ENCODE peak calls at places on chromosomes 11 and 22, in ten cellular contexts. Y is pancreas, Z is mammary epithelial cell, I is cardiac fibroblast, O is sigmoid colon, A is prostate gland, U is neuronal stem cell, P is brain microvascular endothelial cell, T is upper lobe of right lung, L is GM12865. R is an unnamed sample.

GRCh38 chr22:25540128-25540790 is 24.2 kb upstream of the GRK3 start:
- DNase-seq in Y (no peak), Z (no peak), I (no peak), O (no peak), A (no peak), U (no peak), P (no peak), T (no peak), L (no peak), R (no peak)

GRCh38 chr11:125451400-125452124 is 44.5 kb downstream of the FEZ1 start:
- DNase-seq in Y (peak), Z (peak), I (no peak), O (peak), A (no peak), U (peak), P (peak), T (peak), L (peak), R (no peak)

GRCh38 chr11:211741-212140 is 4.2 kb downstream of the RIC8A start:
- DNase-seq in Y (no peak), Z (no peak), I (no peak), O (peak), A (no peak), U (no peak), P (no peak), T (peak), L (no peak), R (no peak)

GRCh38 chr11:10564692-10565318 is 3.7 kb downstream of the LYVE1 start:
- DNase-seq in Y (no peak), Z (no peak), I (peak), O (no peak), A (no peak), U (no peak), P (no peak), T (no peak), L (peak), R (no peak)

GRCh38 chr11:10572533-10572932 is 4.1 kb upstream of the LYVE1 start:
- DNase-seq in Y (no peak), Z (no peak), I (no peak), O (no peak), A (no peak), U (no peak), P (no peak), T (no peak), L (no peak), R (no peak)

GRCh38 chr11:28114731-28115130 is 6.5 kb downstream of the METTL15 start:
- DNase-seq in Y (no peak), Z (no peak), I (no peak), O (no peak), A (no peak), U (no peak), P (no peak), T (no peak), L (no peak), R (no peak)

GRCh38 chr11:129249351-129249750 is 57.2 kb upstream of the ARHGAP32 start:
- DNase-seq in Y (no peak), Z (peak), I (peak), O (no peak), A (no peak), U (no peak), P (peak), T (no peak), L (no peak), R (no peak)

GRCh38 chr11:67301951-67302516 is 1.3 kb upstream of the SSH3 start:
- DNase-seq in Y (peak), Z (no peak), I (peak), O (peak), A (peak), U (no peak), P (peak), T (peak), L (no peak), R (no peak)

GRCh38 chr22:20646906-20647305 is 127.0 kb upstream of the SERPIND1 start:
- DNase-seq in Y (no peak), Z (no peak), I (no peak), O (no peak), A (no peak), U (no peak), P (no peak), T (no peak), L (no peak), R (no peak)

GRCh38 chr22:30249049-30250038 is 2.8 kb upstream of the LIF start:
- DNase-seq in Y (no peak), Z (peak), I (peak), O (peak), A (no peak), U (no peak), P (no peak), T (no peak), L (no peak), R (no peak)

GRCh38 chr11:123188508-123189165 is 6.4 kb downstream of the CLMP start:
- DNase-seq in Y (no peak), Z (peak), I (peak), O (no peak), A (no peak), U (no peak), P (peak), T (no peak), L (no peak), R (no peak)

GRCh38 chr11:58927393-58928081 is 11.8 kb upstream of the GLYATL1 start:
- DNase-seq in Y (peak), Z (no peak), I (no peak), O (no peak), A (peak), U (peak), P (no peak), T (no peak), L (no peak), R (peak)

GRCh38 chr22:38176170-38176741 is 5.4 kb downstream of the PLA2G6 start:
- DNase-seq in Y (no peak), Z (peak), I (peak), O (peak), A (peak), U (no peak), P (peak), T (peak), L (peak), R (no peak)

GRCh38 chr22:38973289-38974169 is 8.6 kb upstream of the APOBEC3B start:
- DNase-seq in Y (peak), Z (no peak), I (peak), O (no peak), A (peak), U (peak), P (no peak), T (no peak), L (peak), R (peak)

GRCh38 chr11:72635931-72636330 is 38.3 kb downstream of the PDE2A start:
- DNase-seq in Y (no peak), Z (no peak), I (no peak), O (no peak), A (no peak), U (no peak), P (no peak), T (no peak), L (no peak), R (no peak)

GRCh38 chr22:39658367-39658766 is 87.8 kb downstream of the CACNA1I start:
- DNase-seq in Y (no peak), Z (no peak), I (no peak), O (no peak), A (no peak), U (no peak), P (no peak), T (no peak), L (no peak), R (no peak)

GRCh38 chr22:19174106-19175025 is 4.2 kb downstream of the SLC25A1 start:
- DNase-seq in Y (no peak), Z (peak), I (peak), O (peak), A (no peak), U (no peak), P (peak), T (no peak), L (peak), R (no peak)

GRCh38 chr11:123434262-123434661 is 4.2 kb downstream of the GRAMD1B start:
- DNase-seq in Y (no peak), Z (no peak), I (peak), O (no peak), A (no peak), U (no peak), P (no peak), T (no peak), L (peak), R (no peak)

GRCh38 chr11:66126064-66126463 is 56.0 kb downstream of the PACS1 start:
- DNase-seq in Y (no peak), Z (peak), I (no peak), O (no peak), A (no peak), U (no peak), P (no peak), T (no peak), L (peak), R (no peak)

GRCh38 chr22:39745789-39746188 is 147.8 kb downstream of the ENTHD1 start:
- DNase-seq in Y (no peak), Z (no peak), I (no peak), O (no peak), A (no peak), U (no peak), P (no peak), T (no peak), L (peak), R (no peak)

GRCh38 chr11:47078751-47079524 is 97.7 kb downstream of the ARFGAP2 start:
- DNase-seq in Y (no peak), Z (no peak), I (peak), O (no peak), A (no peak), U (no peak), P (no peak), T (no peak), L (no peak), R (no peak)

GRCh38 chr22:50621948-50622722 is 5.8 kb downstream of the ARSA start:
- DNase-seq in Y (no peak), Z (peak), I (no peak), O (no peak), A (peak), U (no peak), P (no peak), T (peak), L (peak), R (peak)

DNA sequence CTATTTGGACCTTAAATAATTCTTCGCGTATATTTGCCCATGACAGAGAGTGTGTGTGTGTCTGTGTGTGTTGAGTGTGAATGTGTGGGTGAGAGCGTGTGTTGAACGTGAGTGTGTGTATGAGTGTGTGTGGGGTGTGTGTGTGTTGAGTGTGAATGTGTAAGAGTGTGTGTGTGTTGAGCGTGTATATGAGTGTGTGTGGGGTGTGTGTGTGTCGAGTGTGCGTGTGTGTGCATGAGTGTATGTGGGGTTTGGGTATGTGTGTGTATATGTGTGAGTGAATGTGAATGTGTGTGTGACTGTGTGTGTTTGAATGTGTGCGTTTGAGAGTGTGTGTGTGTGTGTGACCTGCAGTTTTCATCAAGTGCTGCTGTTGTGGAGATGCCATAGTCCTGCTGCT is 26.8 kb downstream of the GAL start:
- DNase-seq in Y (no peak), Z (no peak), I (no peak), O (no peak), A (no peak), U (no peak), P (no peak), T (no peak), L (no peak), R (no peak)
- H3K4me3 ChIP-seq in Y (no peak), Z (no peak), I (no peak), O (no peak), A (no peak), U (no peak), P (no peak), T (no peak), L (no peak), R (no peak)

GRCh38 chr11:70137383-70137782 is 59.3 kb downstream of the ANO1 start:
- DNase-seq in Y (no peak), Z (no peak), I (no peak), O (no peak), A (no peak), U (no peak), P (no peak), T (no peak), L (no peak), R (no peak)
- H3K4me3 ChIP-seq in Y (no peak), Z (no peak), I (no peak), O (no peak), A (no peak), U (no peak), P (no peak), T (no peak), L (no peak), R (no peak)

GRCh38 chr11:43577566-43578264 is 102.8 kb upstream of the HSD17B12 start:
- DNase-seq in Y (no peak), Z (no peak), I (no peak), O (no peak), A (no peak), U (no peak), P (no peak), T (no peak), L (no peak), R (no peak)

GRCh38 chr11:43576834-43577521 is 103.6 kb upstream of the HSD17B12 start:
- DNase-seq in Y (no peak), Z (no peak), I (peak), O (no peak), A (no peak), U (peak), P (peak), T (no peak), L (peak), R (peak)

GRCh38 chr11:43574949-43575915 is 105.3 kb upstream of the HSD17B12 start:
- DNase-seq in Y (no peak), Z (no peak), I (peak), O (peak), A (no peak), U (no peak), P (peak), T (no peak), L (no peak), R (no peak)

GRCh38 chr11:43573873-43574272 is 106.7 kb upstream of the HSD17B12 start:
- DNase-seq in Y (no peak), Z (no peak), I (no peak), O (no peak), A (no peak), U (no peak), P (no peak), T (no peak), L (no peak), R (no peak)

GRCh38 chr11:43575931-43576833 is 104.4 kb upstream of the HSD17B12 start:
- DNase-seq in Y (no peak), Z (no peak), I (peak), O (no peak), A (no peak), U (no peak), P (no peak), T (no peak), L (no peak), R (no peak)
- H3K4me3 ChIP-seq in Y (no peak), Z (no peak), I (peak), O (peak), A (no peak), U (peak), P (peak), T (peak), L (no peak), R (no peak)

GRCh38 chr11:6259638-6260019 is at the start of gene CCKBR:
- DNase-seq in Y (peak), Z (no peak), I (no peak), O (peak), A (no peak), U (peak), P (no peak), T (peak), L (no peak), R (no peak)
- H3K4me3 ChIP-seq in Y (peak), Z (no peak), I (no peak), O (peak), A (peak), U (peak), P (no peak), T (peak), L (no peak), R (no peak)

GRCh38 chr11:62677709-62678108 is 1.2 kb downstream of the UBXN1 start:
- DNase-seq in Y (no peak), Z (no peak), I (no peak), O (no peak), A (no peak), U (no peak), P (no peak), T (no peak), L (no peak), R (no peak)
- H3K4me3 ChIP-seq in Y (no peak), Z (peak), I (peak), O (peak), A (no peak), U (peak), P (peak), T (peak), L (peak), R (peak)

GRCh38 chr22:27637604-27638003 is 164.0 kb downstream of the MN1 start:
- DNase-seq in Y (no peak), Z (peak), I (peak), O (no peak), A (no peak), U (no peak), P (peak), T (no peak), L (no peak), R (no peak)
- H3K4me3 ChIP-seq in Y (no peak), Z (no peak), I (no peak), O (no peak), A (no peak), U (no peak), P (no peak), T (no peak), L (no peak), R (no peak)

GRCh38 chr22:46536559-46537220 is 730 bp downstream of the CELSR1 start:
- DNase-seq in Y (no peak), Z (no peak), I (no peak), O (no peak), A (no peak), U (peak), P (no peak), T (no peak), L (no peak), R (no peak)
- H3K4me3 ChIP-seq in Y (peak), Z (no peak), I (no peak), O (peak), A (peak), U (peak), P (no peak), T (peak), L (no peak), R (no peak)

GRCh38 chr22:24059793-24060192 is 48.7 kb downstream of the CABIN1 start:
- DNase-seq in Y (no peak), Z (no peak), I (no peak), O (no peak), A (no peak), U (no peak), P (no peak), T (no peak), L (no peak), R (no peak)

GRCh38 chr22:24061124-24061684 is 50.1 kb downstream of the CABIN1 start:
- DNase-seq in Y (no peak), Z (no peak), I (no peak), O (no peak), A (no peak), U (no peak), P (no peak), T (no peak), L (no peak), R (no peak)

GRCh38 chr22:24059121-24059520 is 48.0 kb downstream of the CABIN1 start:
- DNase-seq in Y (no peak), Z (no peak), I (peak), O (no peak), A (no peak), U (no peak), P (peak), T (no peak), L (no peak), R (no peak)

GRCh38 chr22:24063361-24063760 is 52.3 kb downstream of the CABIN1 start:
- DNase-seq in Y (no peak), Z (no peak), I (no peak), O (no peak), A (no peak), U (no peak), P (no peak), T (no peak), L (no peak), R (no peak)

DNA sequence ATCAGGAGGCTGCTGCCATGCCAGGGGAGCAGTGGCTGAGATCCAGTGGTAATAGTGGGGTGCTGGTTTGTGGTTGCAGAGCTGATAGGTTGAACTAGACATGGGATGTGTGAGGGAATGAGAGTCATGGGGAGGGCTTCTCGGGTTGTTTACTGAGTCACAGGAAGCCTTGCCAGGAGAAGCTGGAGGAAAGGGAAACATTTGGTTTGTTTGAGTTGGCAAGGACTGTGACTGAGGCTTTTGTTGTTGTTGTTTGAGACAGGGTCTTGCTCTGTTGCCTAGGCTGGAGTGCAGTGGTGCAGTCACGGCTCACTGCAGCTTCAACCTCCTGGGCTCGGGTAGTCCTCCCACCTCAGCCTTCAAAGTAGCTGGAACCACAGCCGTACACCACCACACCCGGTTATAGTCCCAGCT is 49.3 kb downstream of the CABIN1 start:
- DNase-seq in Y (no peak), Z (peak), I (peak), O (no peak), A (peak), U (no peak), P (peak), T (no peak), L (no peak), R (peak)
- H3K4me3 ChIP-seq in Y (no peak), Z (no peak), I (no peak), O (no peak), A (no peak), U (no peak), P (no peak), T (no peak), L (no peak), R (no peak)

GRCh38 chr22:46090051-46090591 is 60.2 kb upstream of the PPARA start:
- DNase-seq in Y (peak), Z (peak), I (peak), O (peak), A (no peak), U (no peak), P (no peak), T (peak), L (no peak), R (no peak)

GRCh38 chr22:46092646-46093410 is 57.5 kb upstream of the PPARA start:
- DNase-seq in Y (no peak), Z (no peak), I (no peak), O (no peak), A (no peak), U (no peak), P (no peak), T (no peak), L (no peak), R (no peak)

GRCh38 chr22:46092011-46092410 is 58.3 kb upstream of the PPARA start:
- DNase-seq in Y (no peak), Z (no peak), I (no peak), O (no peak), A (no peak), U (no peak), P (no peak), T (no peak), L (no peak), R (no peak)

GRCh38 chr22:46090631-46091201 is 59.6 kb upstream of the PPARA start:
- DNase-seq in Y (no peak), Z (peak), I (peak), O (peak), A (no peak), U (no peak), P (no peak), T (peak), L (no peak), R (no peak)

GRCh38 chr22:46091277-46091977 is 58.9 kb upstream of the PPARA start:
- DNase-seq in Y (no peak), Z (no peak), I (no peak), O (no peak), A (no peak), U (no peak), P (no peak), T (peak), L (no peak), R (no peak)
- H3K4me3 ChIP-seq in Y (no peak), Z (no peak), I (no peak), O (no peak), A (no peak), U (no peak), P (no peak), T (no peak), L (no peak), R (no peak)

DNA sequence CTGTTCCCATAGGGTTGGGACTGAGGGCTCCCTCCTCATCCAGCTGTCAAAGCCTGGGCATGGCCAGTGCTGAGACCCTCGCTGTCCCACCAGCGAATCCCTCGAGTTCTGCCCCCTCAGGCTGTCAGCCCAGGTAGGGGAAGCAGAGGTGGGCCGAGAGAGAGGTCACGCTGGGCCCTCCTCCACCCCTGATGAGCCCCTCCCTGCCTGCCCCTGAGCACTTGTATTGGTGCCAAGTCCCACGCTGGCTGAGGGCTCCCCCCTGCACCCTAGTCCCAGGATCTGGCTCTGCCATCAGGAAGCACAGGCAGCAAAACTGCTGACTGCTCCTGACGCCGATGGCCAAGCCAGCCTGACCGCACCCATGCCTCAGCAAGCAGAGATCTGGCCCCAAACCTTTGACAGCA is 3.3 kb downstream of the PRR33 start:
- DNase-seq in Y (no peak), Z (no peak), I (no peak), O (peak), A (no peak), U (no peak), P (no peak), T (no peak), L (no peak), R (no peak)
- H3K4me3 ChIP-seq in Y (no peak), Z (no peak), I (no peak), O (no peak), A (no peak), U (no peak), P (no peak), T (no peak), L (no peak), R (no peak)